ENCODE peak calls at places on chromosome 4, in seven cellular contexts. I is heart left ventricle, G is tibial artery, F is stomach, M is A673, N is heart right ventricle, B is psoas muscle. V is an unnamed sample.

GRCh38 chr4:165027762-165028402 is 3.9 kb upstream of the TRIM60 start:
- DNase-seq in I (no peak), G (no peak), F (no peak), M (no peak), N (no peak), B (no peak), V (no peak)

GRCh38 chr4:1978226-1978625 is 30.5 kb downstream of the NELFA start:
- DNase-seq in I (no peak), G (no peak), F (no peak), M (no peak), N (no peak), B (peak; percentile 24), V (no peak)

GRCh38 chr4:98794565-98795205 is 134.2 kb downstream of the EIF4E start:
- DNase-seq in I (no peak), G (no peak), F (no peak), M (peak; percentile 60), N (no peak), B (no peak), V (no peak)

GRCh38 chr4:38699112-38699511 is 35.1 kb downstream of the KLF3 start:
- DNase-seq in I (no peak), G (no peak), F (no peak), M (no peak), N (no peak), B (no peak), V (no peak)

GRCh38 chr4:171794528-171794927 is 18.7 kb upstream of the GALNTL6 start:
- DNase-seq in I (no peak), G (no peak), F (no peak), M (no peak), N (no peak), B (no peak), V (no peak)

GRCh38 chr4:128338634-128339355 is 51.2 kb upstream of the PGRMC2 start:
- DNase-seq in I (no peak), G (no peak), F (no peak), M (no peak), N (no peak), B (no peak), V (no peak)

GRCh38 chr4:5782829-5783476 is 72.0 kb downstream of the EVC start:
- DNase-seq in I (no peak), G (peak; percentile 7), F (no peak), M (no peak), N (no peak), B (no peak), V (no peak)

GRCh38 chr4:141609243-141609642 is 27.1 kb upstream of the IL15 start:
- DNase-seq in I (peak; percentile 43), G (no peak), F (no peak), M (no peak), N (no peak), B (no peak), V (peak; percentile 50)

GRCh38 chr4:62661821-62662220 is 1461.7 kb downstream of the ADGRL3 start:
- DNase-seq in I (no peak), G (no peak), F (no peak), M (no peak), N (no peak), B (no peak), V (no peak)

GRCh38 chr4:147596976-147597375 is 20.2 kb upstream of the TMEM184C start:
- DNase-seq in I (no peak), G (no peak), F (peak; percentile 79), M (peak; percentile 72), N (no peak), B (no peak), V (peak; percentile 62)

GRCh38 chr4:161585011-161585410 is 578.8 kb downstream of the FSTL5 start:
- DNase-seq in I (no peak), G (no peak), F (no peak), M (peak; percentile 9), N (no peak), B (no peak), V (no peak)

GRCh38 chr4:138275946-138276621 is 33.9 kb upstream of the SLC7A11 start:
- DNase-seq in I (no peak), G (no peak), F (no peak), M (no peak), N (no peak), B (no peak), V (no peak)

GRCh38 chr4:139144161-139144859 is 32.7 kb downstream of the ELF2 start:
- DNase-seq in I (peak; percentile 67), G (peak; percentile 68), F (peak; percentile 57), M (no peak), N (peak; percentile 18), B (peak; percentile 55), V (peak; percentile 37)

GRCh38 chr4:153464068-153464467 is 2.1 kb upstream of the TMEM131L start:
- DNase-seq in I (no peak), G (no peak), F (no peak), M (peak; percentile 44), N (no peak), B (no peak), V (no peak)

GRCh38 chr4:17166954-17167353 is 268.5 kb upstream of the LDB2 start:
- DNase-seq in I (peak; percentile 61), G (peak; percentile 72), F (no peak), M (no peak), N (peak; percentile 13), B (no peak), V (no peak)

GRCh38 chr4:2322801-2323200 is 60.9 kb upstream of the MXD4 start:
- DNase-seq in I (no peak), G (no peak), F (no peak), M (no peak), N (no peak), B (no peak), V (no peak)

GRCh38 chr4:126850286-126850685 is 782.5 kb upstream of the INTU start:
- DNase-seq in I (no peak), G (no peak), F (no peak), M (peak; percentile 70), N (no peak), B (no peak), V (no peak)

GRCh38 chr4:94284889-94285288 is 57.7 kb downstream of the HPGDS start:
- DNase-seq in I (no peak), G (no peak), F (no peak), M (no peak), N (no peak), B (no peak), V (no peak)

GRCh38 chr4:40622913-40623312 is 6.8 kb downstream of the RBM47 start:
- DNase-seq in I (no peak), G (no peak), F (peak; percentile 64), M (no peak), N (no peak), B (no peak), V (no peak)

GRCh38 chr4:85720736-85721135 is 245.8 kb downstream of the ARHGAP24 start:
- DNase-seq in I (no peak), G (no peak), F (no peak), M (peak; percentile 33), N (no peak), B (no peak), V (no peak)

GRCh38 chr4:85717847-85718246 is 242.9 kb downstream of the ARHGAP24 start:
- DNase-seq in I (no peak), G (no peak), F (no peak), M (peak; percentile 5), N (no peak), B (no peak), V (no peak)

GRCh38 chr4:85713005-85713404 is 238.1 kb downstream of the ARHGAP24 start:
- DNase-seq in I (no peak), G (no peak), F (no peak), M (no peak), N (no peak), B (no peak), V (no peak)

GRCh38 chr4:85715996-85716737 is 241.2 kb downstream of the ARHGAP24 start:
- DNase-seq in I (no peak), G (no peak), F (no peak), M (no peak), N (no peak), B (no peak), V (no peak)

DNA sequence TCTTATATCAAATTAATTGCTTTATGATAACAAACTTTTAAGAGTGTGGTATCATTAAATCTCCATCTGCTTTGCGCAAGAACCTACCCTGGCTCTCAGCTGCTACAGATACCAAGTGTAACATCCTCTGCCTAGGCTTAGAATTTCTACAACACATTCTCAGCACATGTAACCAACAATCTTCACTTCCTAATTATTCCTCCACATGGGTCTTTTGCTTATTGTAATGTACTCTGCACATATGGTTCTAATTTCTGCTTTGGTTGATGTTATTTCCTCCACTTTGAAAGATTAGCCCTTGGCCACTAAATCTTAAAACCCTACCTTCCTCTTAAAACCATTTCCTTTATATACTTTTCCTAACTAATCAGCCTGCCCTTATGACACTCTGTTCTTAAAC is 242.4 kb downstream of the ARHGAP24 start:
- DNase-seq in I (no peak), G (no peak), F (no peak), M (peak; percentile 81), N (no peak), B (no peak), V (no peak)
- H3K4me1 ChIP-seq in I (peaks cover 30% of the 10 kb centered on the region), G (no peaks in the 10 kb centered on the region), F (no peaks in the 10 kb centered on the region), M (peaks cover 18% of the 10 kb centered on the region), N (peaks cover 15% of the 10 kb centered on the region), B (no peaks in the 10 kb centered on the region), V (no peaks in the 10 kb centered on the region)

DNA sequence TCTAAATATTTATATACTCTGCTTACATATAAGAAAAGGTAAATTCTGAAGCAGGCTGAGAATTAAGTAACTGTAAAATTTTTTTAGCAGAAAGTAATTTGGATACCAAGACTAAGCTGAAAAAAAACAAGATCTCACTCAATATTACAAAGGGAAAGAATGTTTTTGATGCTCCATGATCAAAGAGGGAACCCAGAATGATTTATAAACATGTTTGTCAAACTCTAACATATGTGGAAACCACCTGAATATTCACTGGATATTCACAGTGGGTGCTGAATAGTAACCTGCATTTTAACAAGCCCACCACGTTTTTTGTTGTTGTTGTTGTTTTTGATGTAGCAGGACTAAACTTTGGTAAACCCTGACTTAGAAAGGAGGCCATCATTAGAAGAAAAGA is 324.9 kb upstream of the GATB start:
- DNase-seq in I (no peak), G (no peak), F (no peak), M (no peak), N (no peak), B (no peak), V (no peak)
- H3K9me3 ChIP-seq in I (no peaks in the 10 kb centered on the region), G (no peaks in the 10 kb centered on the region), F (no peaks in the 10 kb centered on the region), M (no peaks in the 10 kb centered on the region), N (no peaks in the 10 kb centered on the region), B (no peaks in the 10 kb centered on the region), V (no peaks in the 10 kb centered on the region)

DNA sequence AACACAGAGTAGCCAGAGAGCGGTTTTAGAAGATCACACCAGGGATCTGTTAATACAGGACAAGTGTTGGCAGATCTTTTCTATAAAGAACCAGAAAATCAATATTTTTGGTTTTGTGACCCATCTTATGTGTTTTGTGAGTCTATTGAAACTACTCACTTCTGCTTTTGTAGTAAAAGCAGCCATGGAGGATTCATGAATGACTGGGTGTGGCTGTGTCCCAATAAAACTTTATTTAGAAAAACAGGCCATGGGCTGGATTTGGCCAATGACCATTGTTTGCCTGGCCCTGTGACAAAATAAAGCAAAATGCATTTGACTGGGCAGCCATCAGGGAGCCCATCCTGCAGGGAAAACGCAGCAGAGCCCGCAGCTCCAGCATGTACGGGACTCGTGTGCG is 99.9 kb upstream of the ADRA2C start:
- DNase-seq in I (no peak), G (no peak), F (no peak), M (no peak), N (no peak), B (no peak), V (no peak)
- H3K4me1 ChIP-seq in I (no peaks in the 10 kb centered on the region), G (no peaks in the 10 kb centered on the region), F (no peaks in the 10 kb centered on the region), M (no peaks in the 10 kb centered on the region), N (no peaks in the 10 kb centered on the region), B (no peaks in the 10 kb centered on the region), V (no peaks in the 10 kb centered on the region)

DNA sequence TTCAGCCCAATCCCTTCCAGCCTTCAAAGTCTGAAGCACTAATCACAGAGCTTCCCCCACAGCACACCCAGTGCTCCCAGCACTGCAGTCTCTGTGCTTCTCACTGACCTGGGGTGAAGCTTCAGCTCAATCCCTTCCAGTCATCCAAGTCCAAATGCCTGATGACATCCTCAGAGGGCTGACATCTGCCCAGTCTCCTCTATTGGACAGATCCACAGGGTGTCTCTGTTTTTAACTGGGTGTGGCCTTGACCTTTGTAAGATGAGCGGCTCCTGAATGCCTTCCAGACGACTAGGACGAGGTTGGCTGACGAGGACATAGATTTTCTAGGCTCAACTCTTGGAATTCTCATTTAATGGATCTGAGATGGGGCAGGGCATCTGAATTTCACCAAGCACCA is 7.6 kb upstream of the SLC2A9 start:
- DNase-seq in I (no peak), G (no peak), F (no peak), M (no peak), N (no peak), B (no peak), V (no peak)
- H3K9me3 ChIP-seq in I (no peaks in the 10 kb centered on the region), G (no peaks in the 10 kb centered on the region), F (no peaks in the 10 kb centered on the region), M (no peaks in the 10 kb centered on the region), N (no peaks in the 10 kb centered on the region), B (no peaks in the 10 kb centered on the region), V (no peaks in the 10 kb centered on the region)

V was measured in lung.